ENCODE peak calls at places on chromosomes 1 and 21, in seven cellular contexts. H is mesendoderm, T is mesenchymal stem cell, F is IMR-90, V is H9, N is H1, E is trophoblast cell. B is an unnamed sample.
A peak's percentile ranks its signal among the peaks of the same experiment; 100 is the strongest.

GRCh38 chr1:148383966-148384365 is 99.1 kb downstream of the PPIAL4G start:
- DNase-seq in N (no peak), H (peak; percentile 28), V (no peak), T (no peak), E (no peak), F (no peak), B (no peak)

GRCh38 chr1:58881471-58881994 is 97.7 kb upstream of the JUN start:
- DNase-seq in T (peak; percentile 78), F (peak; percentile 82), H (peak; percentile 56), N (no peak), E (peak; percentile 63), V (no peak), B (no peak)

GRCh38 chr1:186571771-186572170 is 108.5 kb downstream of the PTGS2 start:
- DNase-seq in N (no peak), H (no peak), E (no peak), V (no peak), F (no peak), T (no peak), B (no peak)

GRCh38 chr1:168751195-168751650 is 22.2 kb upstream of the DPT start:
- DNase-seq in V (no peak), N (no peak), H (no peak), E (no peak), T (peak; percentile 11), F (no peak), B (peak; percentile 9)

GRCh38 chr1:9553736-9554144 is 14.5 kb downstream of the SLC25A33 start:
- DNase-seq in V (no peak), F (no peak), H (no peak), T (no peak), E (no peak), N (no peak), B (no peak)

GRCh38 chr1:39268112-39268581 is 63.7 kb downstream of the MACF1 start:
- DNase-seq in E (peak; percentile 41), N (no peak), H (peak; percentile 72), V (peak; percentile 41), T (peak; percentile 93), F (peak; percentile 90), B (peak; percentile 27)

GRCh38 chr1:92118826-92119225 is 38.7 kb downstream of the BTBD8 start:
- DNase-seq in T (peak; percentile 6), E (no peak), H (no peak), F (peak; percentile 78), V (no peak), N (no peak), B (no peak)

GRCh38 chr1:160078392-160079195 is 2.7 kb upstream of the KCNJ9 start:
- DNase-seq in E (peak; percentile 43), T (peak; percentile 23), F (no peak), N (no peak), V (peak; percentile 75), H (peak; percentile 70), B (no peak)

GRCh38 chr1:101257500-101258325 is 20.9 kb downstream of the S1PR1 start:
- DNase-seq in F (no peak), T (no peak), H (no peak), E (no peak), V (no peak), N (no peak), B (no peak)

GRCh38 chr1:95631695-95632094 is 397.7 kb downstream of the RWDD3 start:
- DNase-seq in H (no peak), E (no peak), F (no peak), V (no peak), N (no peak), T (no peak), B (no peak)

GRCh38 chr1:207499573-207499972 is 3.6 kb downstream of the CR1 start:
- DNase-seq in H (peak; percentile 65), N (no peak), E (peak; percentile 76), V (peak; percentile 57), F (peak; percentile 59), T (peak; percentile 49), B (peak; percentile 58)

GRCh38 chr1:41366428-41367101 is 5.3 kb downstream of the FOXO6 start:
- DNase-seq in E (no peak), V (no peak), T (no peak), F (no peak), N (no peak), H (no peak), B (no peak)

GRCh38 chr1:180563013-180563827 is 4.5 kb downstream of the OVAAL start:
- DNase-seq in T (peak; percentile 49), F (peak; percentile 77), N (no peak), H (peak; percentile 38), E (peak; percentile 37), V (no peak), B (no peak)

GRCh38 chr1:155004352-155005075 is 1.9 kb downstream of the ZBTB7B start:
- DNase-seq in H (no peak), E (no peak), V (peak; percentile 25), T (no peak), F (no peak), N (no peak), B (no peak)

GRCh38 chr1:31760901-31761470 is 3.2 kb downstream of the ADGRB2 start:
- DNase-seq in N (no peak), H (peak; percentile 81), E (peak; percentile 67), T (peak; percentile 83), F (peak; percentile 60), V (peak; percentile 85), B (peak; percentile 82)

GRCh38 chr21:41564871-41565281 is 56.9 kb upstream of the TMPRSS2 start:
- DNase-seq in T (peak; percentile 71), V (no peak), N (no peak), H (no peak), F (no peak), E (peak; percentile 33), B (no peak)
- H3K79me1 ChIP-seq in T (no peaks in the 10 kb centered on the region), V (no peaks in the 10 kb centered on the region), N (no peaks in the 10 kb centered on the region), H (no peaks in the 10 kb centered on the region), F (no peaks in the 10 kb centered on the region), E (no peaks in the 10 kb centered on the region), B (no peaks in the 10 kb centered on the region)

DNA sequence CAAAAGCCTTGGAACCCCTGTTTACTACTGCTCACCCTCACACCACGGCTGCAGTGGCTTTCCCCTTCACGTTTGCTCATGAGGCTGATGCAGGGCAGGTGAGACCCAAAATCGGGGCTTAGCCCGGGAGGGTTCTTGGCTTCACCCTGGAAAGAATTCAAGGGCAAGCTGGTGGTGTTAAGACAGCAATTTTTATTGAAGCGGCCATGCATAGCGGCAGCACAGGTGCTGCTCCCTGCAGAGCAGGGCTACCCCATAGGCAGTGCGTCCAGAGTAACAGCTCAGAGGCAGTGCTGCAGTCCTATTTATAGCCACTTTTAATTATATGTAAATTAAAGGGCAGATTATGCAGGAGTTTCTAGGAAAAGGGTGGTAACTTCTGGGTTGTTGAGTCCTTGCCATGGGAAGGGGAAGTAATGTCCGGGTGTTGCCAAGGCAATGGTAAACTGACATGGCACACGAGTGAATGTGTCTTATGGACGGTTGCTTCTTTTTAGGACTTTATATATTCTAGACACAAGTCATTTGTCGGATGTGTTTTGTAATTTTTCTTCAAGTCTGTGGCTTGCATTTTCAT is 57.0 kb downstream of the VPS26C start:
- DNase-seq in E (no peak), N (no peak), H (no peak), F (no peak), T (no peak), V (no peak), B (no peak)
- H2BK120ac ChIP-seq in E (no peak overlapping the region), N (no peak overlapping the region), H (no peak overlapping the region), F (no peak overlapping the region), T (no peak overlapping the region), V (no peak overlapping the region), B (no peak overlapping the region)

GRCh38 chr1:225347123-225347683 is 80.6 kb downstream of the LBR start:
- DNase-seq in N (no peak), F (no peak), E (no peak), V (no peak), T (no peak), H (no peak), B (no peak)
- H3K79me1 ChIP-seq in N (no peaks in the 10 kb centered on the region), F (no peaks in the 10 kb centered on the region), E (no peaks in the 10 kb centered on the region), V (no peaks in the 10 kb centered on the region), T (no peaks in the 10 kb centered on the region), H (no peaks in the 10 kb centered on the region), B (no peaks in the 10 kb centered on the region)

GRCh38 chr1:227885135-227885647 is 62.5 kb downstream of the WNT9A start:
- DNase-seq in N (no peak), H (no peak), E (no peak), V (no peak), T (no peak), F (no peak), B (no peak)
- H2BK120ac ChIP-seq in N (no peak overlapping the region), H (no peak overlapping the region), E (peak overlapping the region; percentile 77), V (no peak overlapping the region), T (no peak overlapping the region), F (no peak overlapping the region), B (peak overlapping the region; percentile 49)

B was measured in neuronal stem cell.